ENCODE peak calls at places on chromosomes 16 and 17, in five cellular contexts. One of them, this sample, is unnamed.

GRCh38 chr16:27430512-27430911 is 28.5 kb downstream of the IL21R start:
- DNase-seq in astrocyte of the spinal cord: no peak
- DNase-seq in ascending aorta: no peak
- DNase-seq in body of pancreas: no peak
- DNase-seq in breast epithelium: no peak
- DNase-seq in this sample: no peak

GRCh38 chr17:50638851-50639767 is 4.4 kb downstream of the ABCC3 start:
- DNase-seq in astrocyte of the spinal cord: peak; percentile 96
- DNase-seq in breast epithelium: peak; percentile 95
- DNase-seq in ascending aorta: peak; percentile 77
- DNase-seq in body of pancreas: peak; percentile 98
- DNase-seq in this sample: no peak

GRCh38 chr16:24070851-24071250 is 185.3 kb upstream of the CACNG3 start:
- DNase-seq in ascending aorta: no peak
- DNase-seq in breast epithelium: no peak
- DNase-seq in astrocyte of the spinal cord: no peak
- DNase-seq in body of pancreas: peak; percentile 23
- DNase-seq in this sample: peak; percentile 40

GRCh38 chr17:47404875-47405274 is 81.1 kb downstream of the EFCAB13 start:
- DNase-seq in ascending aorta: no peak
- DNase-seq in breast epithelium: no peak
- DNase-seq in body of pancreas: no peak
- DNase-seq in astrocyte of the spinal cord: no peak
- DNase-seq in this sample: no peak

GRCh38 chr17:4520881-4521600 is 22.4 kb downstream of the SPNS2 start:
- DNase-seq in body of pancreas: peak; percentile 64
- DNase-seq in astrocyte of the spinal cord: no peak
- DNase-seq in ascending aorta: no peak
- DNase-seq in breast epithelium: no peak
- DNase-seq in this sample: no peak

GRCh38 chr16:54290203-54291106 is 3.9 kb upstream of the IRX3 start:
- DNase-seq in astrocyte of the spinal cord: peak; percentile 1
- DNase-seq in body of pancreas: no peak
- DNase-seq in breast epithelium: no peak
- DNase-seq in ascending aorta: no peak
- DNase-seq in this sample: no peak

GRCh38 chr16:69522732-69523404 is 42.9 kb upstream of the NFAT5 start:
- DNase-seq in ascending aorta: no peak
- DNase-seq in body of pancreas: no peak
- DNase-seq in astrocyte of the spinal cord: no peak
- DNase-seq in breast epithelium: no peak
- DNase-seq in this sample: no peak

GRCh38 chr17:50640701-50641338 is 6.1 kb downstream of the ABCC3 start:
- DNase-seq in astrocyte of the spinal cord: no peak
- DNase-seq in ascending aorta: no peak
- DNase-seq in breast epithelium: no peak
- DNase-seq in body of pancreas: no peak
- DNase-seq in this sample: no peak

GRCh38 chr17:9346296-9346926 is 229.2 kb downstream of the STX8 start:
- DNase-seq in ascending aorta: no peak
- DNase-seq in body of pancreas: no peak
- DNase-seq in astrocyte of the spinal cord: peak; percentile 92
- DNase-seq in breast epithelium: no peak
- DNase-seq in this sample: no peak

GRCh38 chr17:60080545-60080944 is 1.8 kb upstream of the HEATR6 start:
- DNase-seq in ascending aorta: no peak
- DNase-seq in astrocyte of the spinal cord: no peak
- DNase-seq in body of pancreas: no peak
- DNase-seq in breast epithelium: no peak
- DNase-seq in this sample: no peak

GRCh38 chr17:55784666-55785065 is 33.8 kb downstream of the PCTP start:
- DNase-seq in ascending aorta: no peak
- DNase-seq in astrocyte of the spinal cord: no peak
- DNase-seq in breast epithelium: no peak
- DNase-seq in body of pancreas: no peak
- DNase-seq in this sample: no peak

GRCh38 chr17:9676742-9677387 is 31.5 kb downstream of the USP43 start:
- DNase-seq in ascending aorta: no peak
- DNase-seq in astrocyte of the spinal cord: peak; percentile 90
- DNase-seq in breast epithelium: no peak
- DNase-seq in body of pancreas: no peak
- DNase-seq in this sample: no peak

GRCh38 chr17:10698116-10698818 is 873 bp downstream of the ADPRM start:
- DNase-seq in breast epithelium: no peak
- DNase-seq in body of pancreas: no peak
- DNase-seq in astrocyte of the spinal cord: no peak
- DNase-seq in ascending aorta: no peak
- DNase-seq in this sample: no peak

GRCh38 chr16:11094838-11095565 is 150.6 kb downstream of the CLEC16A start:
- DNase-seq in ascending aorta: no peak
- DNase-seq in breast epithelium: no peak
- DNase-seq in body of pancreas: no peak
- DNase-seq in astrocyte of the spinal cord: no peak
- DNase-seq in this sample: no peak

GRCh38 chr17:57875109-57876022 is 25.5 kb upstream of the MRPS23 start:
- DNase-seq in breast epithelium: peak; percentile 83
- DNase-seq in astrocyte of the spinal cord: peak; percentile 98
- DNase-seq in ascending aorta: peak; percentile 74
- DNase-seq in body of pancreas: peak; percentile 65
- DNase-seq in this sample: peak; percentile 81

GRCh38 chr16:8943001-8943763 is 20.5 kb downstream of the USP7 start:
- DNase-seq in astrocyte of the spinal cord: no peak
- DNase-seq in ascending aorta: no peak
- DNase-seq in body of pancreas: no peak
- DNase-seq in breast epithelium: no peak
- DNase-seq in this sample: no peak

GRCh38 chr16:58124601-58124915 is 4.6 kb downstream of the CFAP20 start:
- DNase-seq in body of pancreas: no peak
- DNase-seq in ascending aorta: no peak
- DNase-seq in breast epithelium: no peak
- DNase-seq in astrocyte of the spinal cord: peak; percentile 18
- DNase-seq in this sample: no peak

GRCh38 chr17:45218895-45219661 is 2.6 kb upstream of the FMNL1 start:
- DNase-seq in ascending aorta: peak; percentile 48
- DNase-seq in body of pancreas: peak; percentile 91
- DNase-seq in astrocyte of the spinal cord: peak; percentile 71
- DNase-seq in breast epithelium: peak; percentile 90
- DNase-seq in this sample: peak; percentile 91

DNA sequence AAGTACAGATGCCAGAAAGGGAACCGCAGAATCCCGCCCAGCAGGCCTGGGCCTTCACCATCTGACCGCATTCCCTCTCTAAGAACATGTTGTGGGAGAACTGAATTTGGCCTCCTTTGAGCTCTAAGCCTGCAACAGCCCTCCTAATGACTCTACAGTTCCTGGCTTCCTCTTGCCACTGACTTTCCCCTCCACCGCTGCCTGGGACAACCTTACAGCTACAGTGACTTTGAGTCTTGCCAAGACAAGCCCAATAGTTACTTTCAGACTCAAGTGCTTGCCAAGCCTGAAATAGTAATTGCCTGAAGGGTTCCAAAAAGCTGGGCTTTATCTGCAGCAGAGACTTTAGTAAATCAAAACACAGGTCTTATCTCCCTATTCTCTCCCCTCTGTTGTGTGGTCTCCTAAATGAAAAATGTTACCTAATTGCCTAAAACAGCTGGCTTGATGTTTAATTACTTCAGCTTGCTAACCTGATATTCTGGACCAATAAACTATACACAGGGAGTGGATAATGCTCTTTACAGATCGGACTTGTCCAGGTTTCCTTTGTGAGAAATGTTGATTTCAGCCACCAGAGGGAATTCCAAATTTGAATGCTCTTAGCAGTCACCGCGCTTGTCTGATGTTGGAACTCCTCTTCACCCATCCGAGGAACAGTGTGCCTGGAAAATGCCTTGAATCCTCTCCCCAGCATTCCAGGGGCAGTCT is 85.1 kb upstream of the TBX2 start:
- DNase-seq in ascending aorta: peak; percentile 25
- DNase-seq in body of pancreas: no peak
- DNase-seq in astrocyte of the spinal cord: peak; percentile 89
- DNase-seq in breast epithelium: no peak
- DNase-seq in this sample: no peak
- TF ChIP-seq CTCF in ascending aorta: no peak
- TF ChIP-seq CTCF in body of pancreas: no peak
- TF ChIP-seq CTCF in astrocyte of the spinal cord: peak; percentile 2
- TF ChIP-seq CTCF in breast epithelium: no peak
- TF ChIP-seq CTCF in this sample: peak; percentile 36

GRCh38 chr16:85634747-85635544 is 21.8 kb downstream of the GSE1 start:
- DNase-seq in breast epithelium: no peak
- DNase-seq in body of pancreas: no peak
- DNase-seq in astrocyte of the spinal cord: no peak
- DNase-seq in ascending aorta: no peak
- DNase-seq in this sample: no peak
- TF ChIP-seq CTCF in breast epithelium: no peak
- TF ChIP-seq CTCF in body of pancreas: no peak
- TF ChIP-seq CTCF in astrocyte of the spinal cord: peak; percentile 13
- TF ChIP-seq CTCF in ascending aorta: no peak
- TF ChIP-seq CTCF in this sample: peak; percentile 58

DNA sequence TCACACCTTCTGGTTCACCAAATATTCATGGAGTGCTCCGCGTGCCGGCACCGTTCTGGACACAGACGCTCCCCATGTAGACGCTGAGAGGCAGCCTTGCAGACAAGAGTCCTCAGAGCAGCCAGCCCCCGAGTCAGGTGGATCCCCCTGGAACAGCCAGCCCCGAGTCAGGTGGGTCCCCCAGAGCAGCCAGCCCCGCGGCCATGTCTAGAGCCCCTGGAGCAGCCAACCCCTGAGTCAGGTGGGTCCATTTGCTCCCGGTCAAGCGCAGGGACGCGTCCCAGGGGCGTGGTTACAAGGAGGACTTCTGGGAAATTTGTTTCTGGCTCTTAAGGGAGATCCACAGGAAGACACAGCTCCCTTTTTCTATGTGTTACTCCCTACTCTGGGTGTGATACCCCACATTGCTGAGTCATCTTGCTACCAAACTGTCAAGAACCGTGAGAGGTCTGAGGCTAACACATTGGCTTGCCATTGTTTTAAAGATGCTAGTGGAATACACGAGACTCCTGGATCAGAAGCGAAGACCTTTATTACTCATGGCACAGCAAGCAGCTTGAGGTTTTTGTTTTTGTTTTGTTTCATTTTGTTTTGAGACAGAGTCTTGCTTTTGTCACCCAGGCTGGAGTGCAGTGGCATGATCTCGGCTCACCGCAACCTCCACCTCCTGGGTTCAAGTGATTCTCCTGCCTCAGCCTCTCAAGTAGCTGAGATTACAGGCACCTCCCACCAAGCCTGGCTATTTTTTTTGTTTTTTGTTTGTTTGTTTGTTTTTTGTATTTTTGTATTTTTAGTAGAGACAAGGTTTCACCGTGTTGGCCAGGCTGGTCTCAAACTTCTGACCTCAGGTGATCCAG is 43.3 kb upstream of the CBFA2T3 start:
- DNase-seq in ascending aorta: no peak
- DNase-seq in body of pancreas: no peak
- DNase-seq in breast epithelium: no peak
- DNase-seq in astrocyte of the spinal cord: no peak
- DNase-seq in this sample: no peak
- TF ChIP-seq CTCF in ascending aorta: no peak
- TF ChIP-seq CTCF in body of pancreas: no peak
- TF ChIP-seq CTCF in breast epithelium: no peak
- TF ChIP-seq CTCF in astrocyte of the spinal cord: no peak
- TF ChIP-seq CTCF in this sample: no peak

GRCh38 chr17:18166894-18167293 is 16.7 kb upstream of the ALKBH5 start:
- DNase-seq in body of pancreas: peak; percentile 34
- DNase-seq in astrocyte of the spinal cord: no peak
- DNase-seq in breast epithelium: no peak
- DNase-seq in ascending aorta: no peak
- DNase-seq in this sample: no peak
- TF ChIP-seq CTCF in body of pancreas: no peak
- TF ChIP-seq CTCF in astrocyte of the spinal cord: peak; percentile 3
- TF ChIP-seq CTCF in breast epithelium: no peak
- TF ChIP-seq CTCF in ascending aorta: no peak
- TF ChIP-seq CTCF in this sample: peak; percentile 29

DNA sequence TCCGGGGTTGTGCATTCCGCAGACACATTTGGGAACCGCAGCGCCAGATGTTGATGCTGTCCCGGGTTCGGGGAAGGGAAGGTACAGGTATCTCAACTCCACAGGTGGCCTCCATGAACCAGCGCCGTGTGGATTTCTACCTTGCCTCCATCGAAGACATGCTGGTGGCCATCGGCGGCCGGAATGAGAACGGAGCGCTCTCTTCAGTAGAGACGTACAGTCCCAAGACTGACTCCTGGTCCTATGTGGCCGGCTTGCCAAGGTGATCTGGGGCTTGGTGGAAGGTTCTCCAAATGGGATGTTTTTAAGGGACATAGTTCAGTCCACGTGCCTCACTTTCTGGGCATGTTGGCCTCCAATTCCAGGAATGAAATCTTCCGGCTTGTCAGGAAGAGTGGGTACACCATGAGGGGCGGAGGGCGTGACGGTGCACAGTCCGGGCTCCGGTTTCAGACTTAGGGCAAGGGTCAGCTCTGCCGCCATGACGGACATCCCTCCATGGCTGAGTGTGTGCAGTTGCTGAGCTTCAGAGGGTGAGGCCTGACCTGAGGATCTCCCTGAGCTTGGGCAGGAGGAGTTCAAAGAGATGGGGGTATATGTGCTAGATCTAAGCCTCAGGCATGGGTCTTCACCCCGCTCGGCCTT is 11.5 kb downstream of the KLHL36 start:
- DNase-seq in body of pancreas: no peak
- DNase-seq in breast epithelium: no peak
- DNase-seq in ascending aorta: no peak
- DNase-seq in astrocyte of the spinal cord: no peak
- DNase-seq in this sample: no peak
- TF ChIP-seq CTCF in body of pancreas: no peak
- TF ChIP-seq CTCF in breast epithelium: no peak
- TF ChIP-seq CTCF in ascending aorta: no peak
- TF ChIP-seq CTCF in astrocyte of the spinal cord: no peak
- TF ChIP-seq CTCF in this sample: no peak

GRCh38 chr16:19524866-19525723 is 1.4 kb downstream of the CCP110 start:
- DNase-seq in ascending aorta: no peak
- DNase-seq in body of pancreas: no peak
- DNase-seq in breast epithelium: no peak
- DNase-seq in astrocyte of the spinal cord: peak; percentile 7
- DNase-seq in this sample: no peak

GRCh38 chr16:19524356-19524865 is 669 bp downstream of the CCP110 start:
- DNase-seq in astrocyte of the spinal cord: peak; percentile 2
- DNase-seq in ascending aorta: no peak
- DNase-seq in body of pancreas: no peak
- DNase-seq in breast epithelium: no peak
- DNase-seq in this sample: no peak

GRCh38 chr16:19523184-19523558 is 571 bp upstream of the CCP110 start:
- DNase-seq in body of pancreas: no peak
- DNase-seq in ascending aorta: no peak
- DNase-seq in astrocyte of the spinal cord: no peak
- DNase-seq in breast epithelium: no peak
- DNase-seq in this sample: no peak

GRCh38 chr16:19522369-19523159 is 666 bp upstream of the GDE1 start:
- DNase-seq in body of pancreas: no peak
- DNase-seq in breast epithelium: no peak
- DNase-seq in ascending aorta: no peak
- DNase-seq in astrocyte of the spinal cord: no peak
- DNase-seq in this sample: no peak

GRCh38 chr16:19523559-19524355 is at the start of gene CCP110:
- DNase-seq in body of pancreas: peak; percentile 96
- DNase-seq in ascending aorta: peak; percentile 88
- DNase-seq in breast epithelium: peak; percentile 97
- DNase-seq in astrocyte of the spinal cord: peak; percentile 97
- DNase-seq in this sample: peak; percentile 95
- TF ChIP-seq CTCF in body of pancreas: no peak
- TF ChIP-seq CTCF in ascending aorta: no peak
- TF ChIP-seq CTCF in breast epithelium: no peak
- TF ChIP-seq CTCF in astrocyte of the spinal cord: no peak
- TF ChIP-seq CTCF in this sample: no peak

This sample was measured in type B pancreatic cell.